ENCODE peak calls at places on chromosome 3, in nine cellular contexts. One of them, this sample, is unnamed.

GRCh38 chr3:62922326-62922725 is 47.1 kb upstream of the CADPS start:
- DNase-seq in BJ: no peak
- DNase-seq in BE2C: no peak
- DNase-seq in Caki2: no peak
- DNase-seq in HTR-8/SVneo: no peak
- DNase-seq in T47D: no peak
- DNase-seq in GM03348: no peak
- DNase-seq in transverse colon: no peak
- DNase-seq in T-helper 17 cell: no peak
- DNase-seq in this sample: no peak

GRCh38 chr3:65265511-65265910 is 577.7 kb upstream of the ADAMTS9 start:
- DNase-seq in BE2C: no peak
- DNase-seq in T-helper 17 cell: no peak
- DNase-seq in Caki2: no peak
- DNase-seq in GM03348: no peak
- DNase-seq in transverse colon: no peak
- DNase-seq in HTR-8/SVneo: no peak
- DNase-seq in T47D: no peak
- DNase-seq in BJ: no peak
- DNase-seq in this sample: peak; percentile 60

GRCh38 chr3:45972534-45973402 is 22.9 kb downstream of the FYCO1 start:
- DNase-seq in transverse colon: no peak
- DNase-seq in BJ: peak; percentile 75
- DNase-seq in Caki2: peak; percentile 46
- DNase-seq in HTR-8/SVneo: peak; percentile 29
- DNase-seq in BE2C: no peak
- DNase-seq in T-helper 17 cell: no peak
- DNase-seq in T47D: no peak
- DNase-seq in GM03348: peak; percentile 75
- DNase-seq in this sample: peak; percentile 55

GRCh38 chr3:169534439-169534838 is 129.1 kb downstream of the MECOM start:
- DNase-seq in transverse colon: no peak
- DNase-seq in T47D: peak; percentile 66
- DNase-seq in HTR-8/SVneo: no peak
- DNase-seq in GM03348: no peak
- DNase-seq in BJ: no peak
- DNase-seq in T-helper 17 cell: no peak
- DNase-seq in Caki2: no peak
- DNase-seq in BE2C: no peak
- DNase-seq in this sample: no peak

GRCh38 chr3:58528629-58529028 is 8.4 kb downstream of the ACOX2 start:
- DNase-seq in HTR-8/SVneo: peak; percentile 76
- DNase-seq in T-helper 17 cell: no peak
- DNase-seq in Caki2: no peak
- DNase-seq in BJ: no peak
- DNase-seq in BE2C: peak; percentile 35
- DNase-seq in T47D: peak; percentile 49
- DNase-seq in GM03348: peak; percentile 37
- DNase-seq in transverse colon: peak; percentile 64
- DNase-seq in this sample: peak; percentile 54

GRCh38 chr3:134487406-134487805 is 1.5 kb downstream of the CEP63 start:
- DNase-seq in Caki2: no peak
- DNase-seq in T-helper 17 cell: no peak
- DNase-seq in transverse colon: no peak
- DNase-seq in BE2C: no peak
- DNase-seq in T47D: no peak
- DNase-seq in GM03348: no peak
- DNase-seq in BJ: no peak
- DNase-seq in HTR-8/SVneo: no peak
- DNase-seq in this sample: no peak

GRCh38 chr3:48088056-48088748 is 72.0 kb upstream of the MAP4 start:
- DNase-seq in T47D: no peak
- DNase-seq in transverse colon: no peak
- DNase-seq in Caki2: no peak
- DNase-seq in T-helper 17 cell: no peak
- DNase-seq in GM03348: peak; percentile 31
- DNase-seq in HTR-8/SVneo: no peak
- DNase-seq in BJ: no peak
- DNase-seq in BE2C: peak; percentile 49
- DNase-seq in this sample: peak; percentile 66

GRCh38 chr3:32238027-32238815 is at the start of gene CMTM8:
- DNase-seq in T47D: peak; percentile 77
- DNase-seq in BJ: no peak
- DNase-seq in BE2C: peak; percentile 51
- DNase-seq in HTR-8/SVneo: peak; percentile 46
- DNase-seq in GM03348: peak; percentile 31
- DNase-seq in transverse colon: peak; percentile 76
- DNase-seq in Caki2: peak; percentile 42
- DNase-seq in T-helper 17 cell: peak; percentile 66
- DNase-seq in this sample: peak; percentile 60

GRCh38 chr3:5011555-5012256 is 32.5 kb downstream of the BHLHE40 start:
- DNase-seq in BE2C: no peak
- DNase-seq in HTR-8/SVneo: no peak
- DNase-seq in T47D: no peak
- DNase-seq in Caki2: no peak
- DNase-seq in BJ: no peak
- DNase-seq in GM03348: no peak
- DNase-seq in transverse colon: no peak
- DNase-seq in T-helper 17 cell: no peak
- DNase-seq in this sample: no peak

GRCh38 chr3:13022348-13023250 is 50.6 kb downstream of the IQSEC1 start:
- DNase-seq in HTR-8/SVneo: peak; percentile 87
- DNase-seq in GM03348: peak; percentile 92
- DNase-seq in BJ: peak; percentile 41
- DNase-seq in BE2C: peak; percentile 93
- DNase-seq in Caki2: no peak
- DNase-seq in transverse colon: no peak
- DNase-seq in T-helper 17 cell: no peak
- DNase-seq in T47D: no peak
- DNase-seq in this sample: peak; percentile 95

GRCh38 chr3:13077431-13078157 is 4.4 kb upstream of the IQSEC1 start:
- DNase-seq in T-helper 17 cell: no peak
- DNase-seq in BJ: no peak
- DNase-seq in T47D: no peak
- DNase-seq in GM03348: peak; percentile 55
- DNase-seq in transverse colon: no peak
- DNase-seq in Caki2: no peak
- DNase-seq in BE2C: peak; percentile 41
- DNase-seq in HTR-8/SVneo: no peak
- DNase-seq in this sample: peak; percentile 47

GRCh38 chr3:16186565-16186964 is 12.1 kb downstream of the GALNT15 start:
- DNase-seq in transverse colon: no peak
- DNase-seq in HTR-8/SVneo: no peak
- DNase-seq in BJ: no peak
- DNase-seq in Caki2: no peak
- DNase-seq in T-helper 17 cell: no peak
- DNase-seq in BE2C: no peak
- DNase-seq in T47D: no peak
- DNase-seq in GM03348: no peak
- DNase-seq in this sample: no peak

GRCh38 chr3:16012086-16012485 is 162.4 kb upstream of the GALNT15 start:
- DNase-seq in BJ: peak; percentile 27
- DNase-seq in T-helper 17 cell: no peak
- DNase-seq in GM03348: peak; percentile 77
- DNase-seq in BE2C: no peak
- DNase-seq in HTR-8/SVneo: peak; percentile 21
- DNase-seq in transverse colon: no peak
- DNase-seq in Caki2: no peak
- DNase-seq in T47D: no peak
- DNase-seq in this sample: no peak

GRCh38 chr3:32814371-32814770 is 3.4 kb upstream of the TRIM71 start:
- DNase-seq in HTR-8/SVneo: no peak
- DNase-seq in BJ: no peak
- DNase-seq in Caki2: no peak
- DNase-seq in T47D: no peak
- DNase-seq in T-helper 17 cell: no peak
- DNase-seq in BE2C: no peak
- DNase-seq in transverse colon: no peak
- DNase-seq in GM03348: no peak
- DNase-seq in this sample: no peak

This sample was measured in myocyte.